ENCODE peak calls at places on chromosomes 12 and 14, in seven cellular contexts. C, B, J, H, M, E and O are unnamed samples.

GRCh38 chr12:18752280-18752920 is 14.5 kb downstream of the CAPZA3 start:
- DNase-seq in C (no peak), B (peak; percentile 91), J (no peak), H (peak; percentile 11), M (no peak), E (no peak), O (peak; percentile 64)

GRCh38 chr14:103232338-103232808 is 101.7 kb upstream of the EIF5 start:
- DNase-seq in C (no peak), B (no peak), J (peak; percentile 32), H (no peak), M (no peak), E (no peak), O (no peak)

GRCh38 chr12:4114986-4115385 is 158.6 kb upstream of the CCND2 start:
- DNase-seq in C (peak; percentile 26), B (no peak), J (no peak), H (no peak), M (peak; percentile 11), E (no peak), O (no peak)

GRCh38 chr12:105357162-105357691 is 26.7 kb downstream of the C12orf75 start:
- DNase-seq in C (no peak), B (no peak), J (no peak), H (no peak), M (no peak), E (no peak), O (no peak)

GRCh38 chr14:61211476-61212262 is 69.5 kb downstream of the TMEM30B start:
- DNase-seq in C (no peak), B (no peak), J (peak; percentile 100), H (no peak), M (no peak), E (no peak), O (no peak)

GRCh38 chr12:100234591-100235304 is 32.1 kb downstream of the DEPDC4 start:
- DNase-seq in C (no peak), B (peak; percentile 26), J (peak; percentile 54), H (no peak), M (no peak), E (no peak), O (peak; percentile 51)

GRCh38 chr14:24398298-24398942 is 383 bp upstream of the NYNRIN start:
- DNase-seq in C (no peak), B (no peak), J (peak; percentile 9), H (peak; percentile 24), M (no peak), E (no peak), O (no peak)

GRCh38 chr12:121145221-121145620 is 12.5 kb downstream of the P2RX7 start:
- DNase-seq in C (no peak), B (no peak), J (no peak), H (no peak), M (no peak), E (no peak), O (no peak)

GRCh38 chr14:73721101-73721821 is 7.1 kb upstream of the PNMA1 start:
- DNase-seq in C (no peak), B (no peak), J (no peak), H (no peak), M (no peak), E (no peak), O (no peak)

GRCh38 chr12:27013606-27014084 is 539 bp downstream of the TM7SF3 start:
- DNase-seq in C (no peak), B (no peak), J (peak; percentile 70), H (no peak), M (no peak), E (no peak), O (no peak)

GRCh38 chr12:96828169-96828789 is 78.8 kb upstream of the NEDD1 start:
- DNase-seq in C (no peak), B (no peak), J (no peak), H (no peak), M (no peak), E (no peak), O (no peak)

GRCh38 chr14:102499401-102500189 is 10.0 kb downstream of the ANKRD9 start:
- DNase-seq in C (no peak), B (no peak), J (no peak), H (no peak), M (no peak), E (no peak), O (no peak)

GRCh38 chr14:93285048-93285447 is 47.8 kb downstream of the BTBD7 start:
- DNase-seq in C (no peak), B (no peak), J (no peak), H (no peak), M (no peak), E (no peak), O (no peak)

GRCh38 chr14:49240383-49240782 is 345.8 kb downstream of the RPS29 start:
- DNase-seq in C (no peak), B (no peak), J (no peak), H (no peak), M (no peak), E (no peak), O (no peak)

GRCh38 chr14:90397401-90398314 is 829 bp downstream of the CALM1 start:
- DNase-seq in C (peak; percentile 62), B (no peak), J (peak; percentile 60), H (peak; percentile 62), M (peak; percentile 67), E (peak; percentile 36), O (no peak)

GRCh38 chr12:115597157-115597712 is 680.3 kb downstream of the MED13L start:
- DNase-seq in C (no peak), B (peak; percentile 27), J (no peak), H (no peak), M (no peak), E (no peak), O (peak; percentile 7)

GRCh38 chr12:3236345-3237153 is 159.4 kb downstream of the TSPAN9 start:
- DNase-seq in C (no peak), B (no peak), J (no peak), H (no peak), M (no peak), E (no peak), O (no peak)

GRCh38 chr14:103500148-103500990 is 22.3 kb downstream of the CKB start:
- DNase-seq in C (peak; percentile 84), B (no peak), J (peak; percentile 83), H (peak; percentile 95), M (peak; percentile 69), E (peak; percentile 67), O (peak; percentile 66)

GRCh38 chr12:123743002-123743401 is 19.1 kb upstream of the DNAH10 start:
- DNase-seq in C (no peak), B (no peak), J (no peak), H (no peak), M (no peak), E (no peak), O (no peak)

GRCh38 chr12:28090835-28091234 is 99.4 kb upstream of the CCDC91 start:
- DNase-seq in C (no peak), B (no peak), J (no peak), H (no peak), M (no peak), E (no peak), O (no peak)

GRCh38 chr14:39339003-39339402 is 93.2 kb downstream of the FBXO33 start:
- DNase-seq in C (no peak), B (no peak), J (peak; percentile 30), H (peak; percentile 38), M (no peak), E (no peak), O (no peak)

GRCh38 chr12:4215862-4216541 is 57.6 kb upstream of the CCND2 start:
- DNase-seq in C (no peak), B (no peak), J (no peak), H (no peak), M (no peak), E (no peak), O (no peak)

GRCh38 chr14:71932229-71932951 is at the start of gene RGS6:
- DNase-seq in C (no peak), B (no peak), J (peak; percentile 58), H (peak; percentile 65), M (no peak), E (no peak), O (no peak)

GRCh38 chr14:75069021-75069810 is at the start of gene ZC2HC1C:
- DNase-seq in C (peak; percentile 98), B (peak; percentile 73), J (peak; percentile 94), H (peak; percentile 98), M (peak; percentile 41), E (peak; percentile 31), O (peak; percentile 41)

GRCh38 chr12:7439579-7440505 is 4.1 kb downstream of the CD163L1 start:
- DNase-seq in C (no peak), B (no peak), J (no peak), H (peak; percentile 57), M (peak; percentile 30), E (no peak), O (peak; percentile 11)

GRCh38 chr12:119069029-119069731 is 87.8 kb downstream of the SRRM4 start:
- DNase-seq in C (no peak), B (no peak), J (peak; percentile 52), H (no peak), M (no peak), E (no peak), O (no peak)

GRCh38 chr14:57382283-57382682 is 8.1 kb upstream of the NAA30 start:
- DNase-seq in C (no peak), B (peak; percentile 64), J (no peak), H (no peak), M (no peak), E (no peak), O (peak; percentile 46)

GRCh38 chr14:21136024-21136423 is 19.8 kb downstream of the OR5AU1 start:
- DNase-seq in C (no peak), B (no peak), J (peak; percentile 53), H (no peak), M (no peak), E (no peak), O (no peak)

GRCh38 chr12:51540996-51541395 is 50.0 kb upstream of the SCN8A start:
- DNase-seq in C (no peak), B (no peak), J (no peak), H (no peak), M (no peak), E (no peak), O (no peak)

GRCh38 chr14:66649515-66649914 is 141.6 kb downstream of the GPHN start:
- DNase-seq in C (no peak), B (no peak), J (no peak), H (no peak), M (no peak), E (no peak), O (no peak)

GRCh38 chr12:46549527-46550265 is 177.1 kb upstream of the SLC38A2 start:
- DNase-seq in C (no peak), B (peak; percentile 78), J (no peak), H (no peak), M (no peak), E (peak; percentile 7), O (peak; percentile 84)

GRCh38 chr14:36605506-36605857 is 23.1 kb upstream of the NKX2-8 start:
- DNase-seq in C (no peak), B (no peak), J (peak; percentile 23), H (no peak), M (no peak), E (no peak), O (no peak)